ENCODE peak calls at places on chromosomes 4 and X, in eight cellular contexts. One of them, this sample, is unnamed.

GRCh38 chr4:143406523-143406922 is 69.8 kb downstream of the GAB1 start:
- DNase-seq in GM13976: no peak
- DNase-seq in kidney epithelial cell: no peak
- DNase-seq in AG04449: no peak
- DNase-seq in brain microvascular endothelial cell: peak
- DNase-seq in fibroblast of pulmonary artery: peak
- DNase-seq in right atrium auricular region: peak
- DNase-seq in upper lobe of right lung: no peak
- DNase-seq in this sample: peak

GRCh38 chrX:39201305-39201990 is 400.2 kb downstream of the MID1IP1 start:
- DNase-seq in GM13976: no peak
- DNase-seq in kidney epithelial cell: peak
- DNase-seq in AG04449: no peak
- DNase-seq in brain microvascular endothelial cell: peak
- DNase-seq in fibroblast of pulmonary artery: no peak
- DNase-seq in right atrium auricular region: no peak
- DNase-seq in upper lobe of right lung: no peak
- DNase-seq in this sample: no peak

GRCh38 chr4:98092833-98093439 is 50.3 kb downstream of the STPG2 start:
- DNase-seq in GM13976: no peak
- DNase-seq in kidney epithelial cell: no peak
- DNase-seq in AG04449: no peak
- DNase-seq in brain microvascular endothelial cell: peak
- DNase-seq in fibroblast of pulmonary artery: peak
- DNase-seq in right atrium auricular region: no peak
- DNase-seq in upper lobe of right lung: no peak
- DNase-seq in this sample: no peak

GRCh38 chr4:186144596-186145569 is 40.4 kb downstream of the FAM149A start:
- DNase-seq in GM13976: no peak
- DNase-seq in kidney epithelial cell: no peak
- DNase-seq in AG04449: no peak
- DNase-seq in brain microvascular endothelial cell: peak
- DNase-seq in fibroblast of pulmonary artery: peak
- DNase-seq in right atrium auricular region: peak
- DNase-seq in upper lobe of right lung: peak
- DNase-seq in this sample: peak

GRCh38 chrX:118751950-118752783 is 24.8 kb downstream of the IL13RA1 start:
- DNase-seq in GM13976: peak
- DNase-seq in kidney epithelial cell: no peak
- DNase-seq in AG04449: no peak
- DNase-seq in brain microvascular endothelial cell: peak
- DNase-seq in fibroblast of pulmonary artery: peak
- DNase-seq in right atrium auricular region: no peak
- DNase-seq in upper lobe of right lung: no peak
- DNase-seq in this sample: no peak

GRCh38 chr4:3873446-3874415 is 107.5 kb downstream of the ADRA2C start:
- DNase-seq in GM13976: no peak
- DNase-seq in kidney epithelial cell: no peak
- DNase-seq in AG04449: no peak
- DNase-seq in brain microvascular endothelial cell: no peak
- DNase-seq in fibroblast of pulmonary artery: no peak
- DNase-seq in right atrium auricular region: no peak
- DNase-seq in upper lobe of right lung: peak
- DNase-seq in this sample: peak

GRCh38 chr4:29423836-29424721 is 1296.1 kb upstream of the PCDH7 start:
- DNase-seq in GM13976: no peak
- DNase-seq in kidney epithelial cell: peak
- DNase-seq in AG04449: peak
- DNase-seq in brain microvascular endothelial cell: peak
- DNase-seq in fibroblast of pulmonary artery: peak
- DNase-seq in right atrium auricular region: no peak
- DNase-seq in upper lobe of right lung: no peak
- DNase-seq in this sample: no peak

GRCh38 chr4:13240066-13240465 is 244.1 kb downstream of the RAB28 start:
- DNase-seq in GM13976: no peak
- DNase-seq in kidney epithelial cell: peak
- DNase-seq in AG04449: no peak
- DNase-seq in brain microvascular endothelial cell: peak
- DNase-seq in fibroblast of pulmonary artery: no peak
- DNase-seq in right atrium auricular region: no peak
- DNase-seq in upper lobe of right lung: no peak
- DNase-seq in this sample: no peak

GRCh38 chr4:175470141-175470540 is 341.9 kb downstream of the GPM6A start:
- DNase-seq in GM13976: no peak
- DNase-seq in kidney epithelial cell: no peak
- DNase-seq in AG04449: no peak
- DNase-seq in brain microvascular endothelial cell: peak
- DNase-seq in fibroblast of pulmonary artery: peak
- DNase-seq in right atrium auricular region: no peak
- DNase-seq in upper lobe of right lung: no peak
- DNase-seq in this sample: no peak

GRCh38 chrX:52031371-52031770 is 37.6 kb downstream of the MAGED4B start:
- DNase-seq in GM13976: no peak
- DNase-seq in kidney epithelial cell: no peak
- DNase-seq in AG04449: no peak
- DNase-seq in brain microvascular endothelial cell: no peak
- DNase-seq in fibroblast of pulmonary artery: no peak
- DNase-seq in right atrium auricular region: no peak
- DNase-seq in upper lobe of right lung: no peak
- DNase-seq in this sample: no peak

GRCh38 chrX:10597871-10598270 is 22.5 kb downstream of the MID1 start:
- DNase-seq in GM13976: peak
- DNase-seq in kidney epithelial cell: no peak
- DNase-seq in AG04449: no peak
- DNase-seq in brain microvascular endothelial cell: peak
- DNase-seq in fibroblast of pulmonary artery: peak
- DNase-seq in right atrium auricular region: no peak
- DNase-seq in upper lobe of right lung: no peak
- DNase-seq in this sample: no peak

GRCh38 chr4:165204462-165204830 is 2.9 kb upstream of the KLHL2 start:
- DNase-seq in GM13976: peak
- DNase-seq in kidney epithelial cell: no peak
- DNase-seq in AG04449: no peak
- DNase-seq in brain microvascular endothelial cell: peak
- DNase-seq in fibroblast of pulmonary artery: peak
- DNase-seq in right atrium auricular region: no peak
- DNase-seq in upper lobe of right lung: no peak
- DNase-seq in this sample: no peak

GRCh38 chrX:960821-961220 is 251.6 kb downstream of the CRLF2 start:
- DNase-seq in GM13976: no peak
- DNase-seq in kidney epithelial cell: no peak
- DNase-seq in AG04449: no peak
- DNase-seq in brain microvascular endothelial cell: no peak
- DNase-seq in fibroblast of pulmonary artery: no peak
- DNase-seq in right atrium auricular region: no peak
- DNase-seq in upper lobe of right lung: no peak
- DNase-seq in this sample: no peak

GRCh38 chrX:8820910-8821527 is 19.8 kb upstream of the FAM9A start:
- DNase-seq in GM13976: no peak
- DNase-seq in kidney epithelial cell: no peak
- DNase-seq in AG04449: no peak
- DNase-seq in brain microvascular endothelial cell: no peak
- DNase-seq in fibroblast of pulmonary artery: peak
- DNase-seq in right atrium auricular region: no peak
- DNase-seq in upper lobe of right lung: no peak
- DNase-seq in this sample: no peak

GRCh38 chr4:48016141-48017107 is at the start of the genes CNGA1 and NIPAL1:
- DNase-seq in GM13976: peak
- DNase-seq in kidney epithelial cell: peak
- DNase-seq in AG04449: no peak
- DNase-seq in brain microvascular endothelial cell: peak
- DNase-seq in fibroblast of pulmonary artery: peak
- DNase-seq in right atrium auricular region: peak
- DNase-seq in upper lobe of right lung: peak
- DNase-seq in this sample: peak

GRCh38 chr4:130197946-130198345 is 1102.0 kb downstream of the C4orf33 start:
- DNase-seq in GM13976: no peak
- DNase-seq in kidney epithelial cell: no peak
- DNase-seq in AG04449: no peak
- DNase-seq in brain microvascular endothelial cell: no peak
- DNase-seq in fibroblast of pulmonary artery: no peak
- DNase-seq in right atrium auricular region: no peak
- DNase-seq in upper lobe of right lung: no peak
- DNase-seq in this sample: no peak

GRCh38 chr4:771464-771863 is 54.5 kb downstream of the CPLX1 start:
- DNase-seq in GM13976: no peak
- DNase-seq in kidney epithelial cell: no peak
- DNase-seq in AG04449: no peak
- DNase-seq in brain microvascular endothelial cell: no peak
- DNase-seq in fibroblast of pulmonary artery: no peak
- DNase-seq in right atrium auricular region: no peak
- DNase-seq in upper lobe of right lung: no peak
- DNase-seq in this sample: no peak
- TF ChIP-seq CTCF in GM13976: no peak
- TF ChIP-seq CTCF in kidney epithelial cell: no peak
- TF ChIP-seq CTCF in AG04449: no peak
- TF ChIP-seq CTCF in brain microvascular endothelial cell: no peak
- TF ChIP-seq CTCF in fibroblast of pulmonary artery: no peak
- TF ChIP-seq CTCF in right atrium auricular region: no peak
- TF ChIP-seq CTCF in upper lobe of right lung: no peak
- TF ChIP-seq CTCF in this sample: no peak

GRCh38 chr4:77434299-77435092 is 171.1 kb upstream of the CXCL13 start:
- DNase-seq in GM13976: no peak
- DNase-seq in kidney epithelial cell: no peak
- DNase-seq in AG04449: no peak
- DNase-seq in brain microvascular endothelial cell: no peak
- DNase-seq in fibroblast of pulmonary artery: peak
- DNase-seq in right atrium auricular region: no peak
- DNase-seq in upper lobe of right lung: no peak
- DNase-seq in this sample: no peak

GRCh38 chr4:77432702-77433101 is 172.9 kb upstream of the CXCL13 start:
- DNase-seq in GM13976: no peak
- DNase-seq in kidney epithelial cell: no peak
- DNase-seq in AG04449: no peak
- DNase-seq in brain microvascular endothelial cell: no peak
- DNase-seq in fibroblast of pulmonary artery: no peak
- DNase-seq in right atrium auricular region: no peak
- DNase-seq in upper lobe of right lung: no peak
- DNase-seq in this sample: no peak

GRCh38 chr4:77433102-77433733 is 172.4 kb upstream of the CXCL13 start:
- DNase-seq in GM13976: peak
- DNase-seq in kidney epithelial cell: peak
- DNase-seq in AG04449: no peak
- DNase-seq in brain microvascular endothelial cell: peak
- DNase-seq in fibroblast of pulmonary artery: peak
- DNase-seq in right atrium auricular region: no peak
- DNase-seq in upper lobe of right lung: no peak
- DNase-seq in this sample: no peak

DNA sequence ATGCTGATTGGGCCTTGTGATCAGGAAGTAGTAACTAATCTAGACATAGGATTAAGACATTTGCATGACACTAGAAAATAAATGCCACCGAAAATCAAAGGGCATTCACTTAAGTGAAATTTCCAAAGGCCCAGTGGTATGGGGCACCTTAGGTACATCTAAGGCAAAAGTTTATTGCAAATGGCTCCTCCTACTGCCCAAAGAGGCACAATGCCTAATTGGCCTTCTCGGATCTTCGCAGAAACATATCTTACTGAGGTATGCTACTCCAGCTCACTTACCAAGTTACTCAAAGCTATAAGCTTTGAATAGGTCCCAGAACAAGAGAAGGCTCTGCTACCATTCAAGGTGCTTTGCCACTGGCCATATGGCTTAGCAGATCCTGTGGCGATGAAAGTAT is 174.8 kb upstream of the CXCL13 start:
- DNase-seq in GM13976: no peak
- DNase-seq in kidney epithelial cell: no peak
- DNase-seq in AG04449: no peak
- DNase-seq in brain microvascular endothelial cell: no peak
- DNase-seq in fibroblast of pulmonary artery: no peak
- DNase-seq in right atrium auricular region: no peak
- DNase-seq in upper lobe of right lung: no peak
- DNase-seq in this sample: no peak
- TF ChIP-seq CTCF in GM13976: no peak
- TF ChIP-seq CTCF in kidney epithelial cell: peak
- TF ChIP-seq CTCF in AG04449: no peak
- TF ChIP-seq CTCF in brain microvascular endothelial cell: peak
- TF ChIP-seq CTCF in fibroblast of pulmonary artery: peak
- TF ChIP-seq CTCF in right atrium auricular region: no peak
- TF ChIP-seq CTCF in upper lobe of right lung: no peak
- TF ChIP-seq CTCF in this sample: no peak

GRCh38 chr4:16884673-16885460 is 13.6 kb downstream of the LDB2 start:
- DNase-seq in GM13976: no peak
- DNase-seq in kidney epithelial cell: no peak
- DNase-seq in AG04449: no peak
- DNase-seq in brain microvascular endothelial cell: no peak
- DNase-seq in fibroblast of pulmonary artery: no peak
- DNase-seq in right atrium auricular region: no peak
- DNase-seq in upper lobe of right lung: no peak
- DNase-seq in this sample: no peak

GRCh38 chr4:16883816-16884215 is 14.6 kb downstream of the LDB2 start:
- DNase-seq in GM13976: no peak
- DNase-seq in kidney epithelial cell: no peak
- DNase-seq in AG04449: no peak
- DNase-seq in brain microvascular endothelial cell: no peak
- DNase-seq in fibroblast of pulmonary artery: no peak
- DNase-seq in right atrium auricular region: no peak
- DNase-seq in upper lobe of right lung: no peak
- DNase-seq in this sample: no peak

GRCh38 chr4:16889945-16890344 is 8.5 kb downstream of the LDB2 start:
- DNase-seq in GM13976: no peak
- DNase-seq in kidney epithelial cell: no peak
- DNase-seq in AG04449: no peak
- DNase-seq in brain microvascular endothelial cell: no peak
- DNase-seq in fibroblast of pulmonary artery: no peak
- DNase-seq in right atrium auricular region: no peak
- DNase-seq in upper lobe of right lung: no peak
- DNase-seq in this sample: no peak

GRCh38 chr4:16890651-16891050 is 7.8 kb downstream of the LDB2 start:
- DNase-seq in GM13976: no peak
- DNase-seq in kidney epithelial cell: no peak
- DNase-seq in AG04449: no peak
- DNase-seq in brain microvascular endothelial cell: no peak
- DNase-seq in fibroblast of pulmonary artery: no peak
- DNase-seq in right atrium auricular region: no peak
- DNase-seq in upper lobe of right lung: no peak
- DNase-seq in this sample: no peak

GRCh38 chr4:16887887-16888286 is 10.6 kb downstream of the LDB2 start:
- DNase-seq in GM13976: no peak
- DNase-seq in kidney epithelial cell: no peak
- DNase-seq in AG04449: no peak
- DNase-seq in brain microvascular endothelial cell: no peak
- DNase-seq in fibroblast of pulmonary artery: no peak
- DNase-seq in right atrium auricular region: no peak
- DNase-seq in upper lobe of right lung: no peak
- DNase-seq in this sample: no peak
- TF ChIP-seq CTCF in GM13976: no peak
- TF ChIP-seq CTCF in kidney epithelial cell: no peak
- TF ChIP-seq CTCF in AG04449: no peak
- TF ChIP-seq CTCF in brain microvascular endothelial cell: no peak
- TF ChIP-seq CTCF in fibroblast of pulmonary artery: no peak
- TF ChIP-seq CTCF in right atrium auricular region: no peak
- TF ChIP-seq CTCF in upper lobe of right lung: no peak
- TF ChIP-seq CTCF in this sample: no peak

DNA sequence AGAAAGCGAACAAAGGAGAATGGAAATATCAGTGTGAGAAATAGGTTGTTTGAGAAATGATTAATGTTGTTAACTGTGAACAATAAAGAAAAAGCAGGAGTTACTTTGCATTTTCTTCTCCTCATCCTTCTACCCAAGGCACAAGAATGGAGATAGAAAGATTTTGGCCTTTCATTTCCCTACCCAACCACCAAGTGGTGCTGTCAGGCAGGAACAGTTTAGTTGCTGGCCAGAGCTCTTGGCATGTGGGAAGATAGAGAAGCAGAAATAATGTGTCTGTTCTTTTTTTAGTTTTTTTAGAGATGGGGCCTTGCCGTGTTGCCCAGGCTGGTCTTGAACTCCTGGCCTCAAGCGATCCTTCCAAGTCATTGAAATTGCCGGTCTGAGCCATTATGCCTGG is 12.8 kb downstream of the HOPX start:
- DNase-seq in GM13976: peak
- DNase-seq in kidney epithelial cell: no peak
- DNase-seq in AG04449: no peak
- DNase-seq in brain microvascular endothelial cell: no peak
- DNase-seq in fibroblast of pulmonary artery: no peak
- DNase-seq in right atrium auricular region: no peak
- DNase-seq in upper lobe of right lung: no peak
- DNase-seq in this sample: no peak
- TF ChIP-seq CTCF in GM13976: no peak
- TF ChIP-seq CTCF in kidney epithelial cell: no peak
- TF ChIP-seq CTCF in AG04449: peak
- TF ChIP-seq CTCF in brain microvascular endothelial cell: peak
- TF ChIP-seq CTCF in fibroblast of pulmonary artery: peak
- TF ChIP-seq CTCF in right atrium auricular region: no peak
- TF ChIP-seq CTCF in upper lobe of right lung: peak
- TF ChIP-seq CTCF in this sample: peak